ENCODE peak calls at places on chromosomes 11 and 22, in six cellular contexts. X, Y, Z, Q, W and R are unnamed samples.

GRCh38 chr11:73380321-73380720 is 4.1 kb downstream of the RELT start:
- DNase-seq in X (no peak), Y (no peak), Z (no peak), Q (no peak), W (no peak), R (no peak)

GRCh38 chr11:20612416-20612815 is 13.0 kb downstream of the SLC6A5 start:
- DNase-seq in X (no peak), Y (no peak), Z (no peak), Q (no peak), W (no peak), R (no peak)

GRCh38 chr11:36383200-36383599 is 87.1 kb downstream of the PRR5L start:
- DNase-seq in X (no peak), Y (no peak), Z (no peak), Q (no peak), W (no peak), R (no peak)

GRCh38 chr11:127649958-127650357 is 649.4 kb upstream of the KIRREL3 start:
- DNase-seq in X (no peak), Y (no peak), Z (no peak), Q (no peak), W (no peak), R (no peak)

GRCh38 chr11:110044226-110044968 is 48.8 kb upstream of the ZC3H12C start:
- DNase-seq in X (no peak), Y (no peak), Z (no peak), Q (no peak), W (no peak), R (no peak)

GRCh38 chr22:38202437-38203089 is 769 bp downstream of the MAFF start:
- DNase-seq in X (peak), Y (peak), Z (peak), Q (peak), W (peak), R (peak)

GRCh38 chr11:76074178-76075112 is 131.9 kb downstream of the WNT11 start:
- DNase-seq in X (no peak), Y (no peak), Z (peak), Q (no peak), W (no peak), R (no peak)

GRCh38 chr22:42905702-42906183 is 48.7 kb upstream of the ARFGAP3 start:
- DNase-seq in X (peak), Y (peak), Z (no peak), Q (no peak), W (peak), R (no peak)

GRCh38 chr22:44524806-44525205 is 26.8 kb upstream of the RTL6 start:
- DNase-seq in X (no peak), Y (no peak), Z (no peak), Q (no peak), W (no peak), R (no peak)

GRCh38 chr11:45725776-45726606 is 60.6 kb upstream of the CHST1 start:
- DNase-seq in X (no peak), Y (no peak), Z (no peak), Q (no peak), W (no peak), R (no peak)

GRCh38 chr11:13207270-13207664 is 70.3 kb upstream of the BMAL1 start:
- DNase-seq in X (no peak), Y (no peak), Z (no peak), Q (no peak), W (no peak), R (no peak)
- H3K27ac ChIP-seq in X (peak), Y (peak), Z (no peak), Q (no peak), W (no peak), R (no peak)

DNA sequence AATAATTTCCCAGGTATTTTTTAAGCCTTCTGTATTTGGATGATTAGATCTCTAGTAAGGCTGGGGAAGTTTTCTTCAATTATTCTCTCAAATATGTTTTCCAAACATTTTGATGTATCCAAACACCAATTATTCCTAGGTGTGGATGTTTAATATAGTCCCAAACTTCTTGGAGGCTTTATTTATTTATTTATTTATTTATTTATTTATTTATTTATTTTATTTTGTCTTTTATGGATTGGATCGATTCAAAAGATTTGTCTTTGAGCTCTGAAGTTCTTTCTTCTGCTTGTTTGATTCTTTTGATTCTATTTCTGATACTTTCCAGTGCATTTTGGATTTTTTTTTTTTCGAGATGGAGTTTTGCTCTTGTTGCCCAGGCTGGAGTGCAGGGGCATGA is 2267.9 kb upstream of the RAG2 start:
- DNase-seq in X (no peak), Y (no peak), Z (no peak), Q (no peak), W (no peak), R (no peak)
- H3K27ac ChIP-seq in X (no peak), Y (no peak), Z (no peak), Q (no peak), W (no peak), R (no peak)

GRCh38 chr11:58866788-58867187 is 22.3 kb upstream of the GLYATL2 start:
- DNase-seq in X (no peak), Y (no peak), Z (no peak), Q (no peak), W (no peak), R (no peak)
- H3K27ac ChIP-seq in X (no peak), Y (no peak), Z (no peak), Q (no peak), W (no peak), R (no peak)

GRCh38 chr22:50635591-50635990 is 7.6 kb upstream of the ARSA start:
- DNase-seq in X (no peak), Y (no peak), Z (no peak), Q (no peak), W (no peak), R (no peak)

GRCh38 chr22:50641696-50642607 is 14.0 kb upstream of the ARSA start:
- DNase-seq in X (no peak), Y (peak), Z (no peak), Q (no peak), W (peak), R (no peak)

GRCh38 chr22:50640857-50641647 is 13.1 kb upstream of the ARSA start:
- DNase-seq in X (no peak), Y (no peak), Z (no peak), Q (no peak), W (no peak), R (no peak)
- H3K27ac ChIP-seq in X (no peak), Y (no peak), Z (no peak), Q (no peak), W (peak), R (no peak)

GRCh38 chr11:57502870-57503269 is 12.6 kb downstream of the SLC43A1 start:
- DNase-seq in X (no peak), Y (no peak), Z (no peak), Q (no peak), W (no peak), R (no peak)
- H3K27ac ChIP-seq in X (no peak), Y (no peak), Z (no peak), Q (no peak), W (no peak), R (no peak)

GRCh38 chr11:117921893-117922292 is 7.3 kb downstream of the TMPRSS13 start:
- DNase-seq in X (no peak), Y (no peak), Z (no peak), Q (no peak), W (no peak), R (no peak)

GRCh38 chr11:117925198-117925925 is 3.8 kb downstream of the TMPRSS13 start:
- DNase-seq in X (no peak), Y (no peak), Z (no peak), Q (no peak), W (peak), R (no peak)

GRCh38 chr11:117923275-117923674 is 5.9 kb downstream of the TMPRSS13 start:
- DNase-seq in X (no peak), Y (no peak), Z (no peak), Q (no peak), W (no peak), R (no peak)

GRCh38 chr11:117924631-117925170 is 4.5 kb downstream of the TMPRSS13 start:
- DNase-seq in X (no peak), Y (no peak), Z (no peak), Q (no peak), W (no peak), R (no peak)

GRCh38 chr11:117923773-117924172 is 5.4 kb downstream of the TMPRSS13 start:
- DNase-seq in X (no peak), Y (no peak), Z (no peak), Q (no peak), W (no peak), R (no peak)
- H3K27ac ChIP-seq in X (no peak), Y (no peak), Z (no peak), Q (no peak), W (no peak), R (no peak)

DNA sequence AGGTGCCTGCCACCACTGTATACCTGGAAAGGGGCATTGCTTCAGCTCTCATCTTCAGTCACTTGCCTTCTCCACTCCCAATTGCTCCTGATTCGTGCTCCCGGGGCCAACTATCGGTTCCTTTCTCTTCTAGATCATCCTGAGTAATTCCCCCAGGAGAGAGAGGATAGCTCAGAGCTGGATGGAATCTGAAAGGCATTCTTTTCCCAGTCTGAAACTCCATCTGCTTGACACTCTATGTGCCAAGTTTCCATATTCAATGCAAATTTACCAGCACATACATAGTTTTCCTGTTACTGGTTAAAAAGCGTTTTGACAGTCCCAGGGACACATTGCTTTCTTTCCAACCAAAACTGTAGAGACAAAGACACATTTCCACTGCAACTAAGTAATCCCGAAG is 10.0 kb upstream of the ANKK1 start:
- DNase-seq in X (no peak), Y (no peak), Z (no peak), Q (no peak), W (no peak), R (no peak)
- H3K27ac ChIP-seq in X (no peak), Y (no peak), Z (no peak), Q (no peak), W (no peak), R (no peak)

GRCh38 chr22:21797444-21798221 is 62.0 kb upstream of the YPEL1 start:
- DNase-seq in X (no peak), Y (no peak), Z (no peak), Q (no peak), W (no peak), R (no peak)

GRCh38 chr22:21791635-21792625 is 56.3 kb upstream of the YPEL1 start:
- DNase-seq in X (no peak), Y (no peak), Z (peak), Q (no peak), W (no peak), R (no peak)

GRCh38 chr22:21800552-21801303 is 65.1 kb upstream of the YPEL1 start:
- DNase-seq in X (no peak), Y (no peak), Z (no peak), Q (no peak), W (no peak), R (no peak)

GRCh38 chr22:21796231-21796630 is 60.6 kb upstream of the YPEL1 start:
- DNase-seq in X (no peak), Y (no peak), Z (no peak), Q (no peak), W (no peak), R (no peak)

DNA sequence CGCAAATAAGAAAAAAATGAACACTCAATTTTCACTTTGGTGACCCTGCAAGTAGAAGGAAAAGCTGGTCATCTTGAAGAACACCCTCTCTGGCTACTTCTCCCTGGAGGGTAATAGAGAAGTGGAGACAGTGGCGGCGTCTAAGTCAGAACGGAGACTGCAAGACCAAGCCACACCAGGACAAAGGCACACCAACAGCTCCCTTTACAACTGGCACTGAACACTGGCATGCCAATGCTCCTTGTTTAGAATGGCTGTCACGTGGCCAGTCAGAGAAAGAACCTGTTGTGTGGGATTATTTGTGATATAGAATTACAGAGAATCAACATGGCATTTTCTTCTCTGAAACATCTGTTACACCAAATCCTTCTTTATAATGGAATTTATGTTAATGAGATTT is 61.3 kb upstream of the YPEL1 start:
- DNase-seq in X (no peak), Y (no peak), Z (no peak), Q (no peak), W (no peak), R (no peak)
- H3K27ac ChIP-seq in X (no peak), Y (no peak), Z (no peak), Q (no peak), W (peak), R (no peak)

GRCh38 chr22:20207277-20208025 is 56.6 kb upstream of the CCDC188 start:
- DNase-seq in X (no peak), Y (no peak), Z (no peak), Q (no peak), W (no peak), R (no peak)
- H3K27ac ChIP-seq in X (peak), Y (peak), Z (no peak), Q (peak), W (peak), R (no peak)

GRCh38 chr11:72353861-72354260 is 80.5 kb downstream of the CLPB start:
- DNase-seq in X (no peak), Y (peak), Z (peak), Q (no peak), W (no peak), R (no peak)
- H3K27ac ChIP-seq in X (no peak), Y (no peak), Z (no peak), Q (no peak), W (no peak), R (no peak)